ENCODE peak calls at places on chromosomes 1 and 21, in eight cellular contexts. P is CD4-positive, alpha-beta T cell; R is naive B cell; C is kidney; K is C1 segment of cervical spinal cord; U is T-cell; Q is amniotic stem cell; E is LoVo. Y is an unnamed sample.

GRCh38 chr1:176692431-176692830 is 229.5 kb downstream of the PAPPA2 start:
- DNase-seq in U (no peak), E (no peak), Q (no peak), P (no peak), R (no peak), K (peak), C (no peak), Y (no peak)

GRCh38 chr1:232853994-232854532 is 48.8 kb downstream of the MAP10 start:
- DNase-seq in U (no peak), K (no peak), P (no peak), C (no peak), E (no peak), Q (peak), R (no peak), Y (no peak)

GRCh38 chr1:25126568-25126967 is 105.7 kb downstream of the SYF2 start:
- DNase-seq in C (no peak), K (no peak), R (no peak), E (peak), U (no peak), P (no peak), Q (no peak), Y (no peak)

GRCh38 chr1:198153103-198153502 is 3.7 kb upstream of the NEK7 start:
- DNase-seq in E (peak), U (no peak), K (no peak), P (no peak), Q (no peak), R (no peak), C (no peak), Y (no peak)

GRCh38 chr1:96918406-96918805 is 196.8 kb downstream of the PTBP2 start:
- DNase-seq in R (no peak), Q (peak), K (no peak), C (no peak), E (no peak), U (no peak), P (no peak), Y (no peak)

GRCh38 chr21:46340998-46341397 is 17.0 kb downstream of the PCNT start:
- DNase-seq in E (no peak), U (no peak), Q (no peak), C (no peak), K (no peak), P (no peak), R (no peak), Y (no peak)

GRCh38 chr1:4931486-4931885 is 277.1 kb downstream of the AJAP1 start:
- DNase-seq in E (peak), K (peak), C (no peak), Q (no peak), R (no peak), P (no peak), U (no peak), Y (no peak)

GRCh38 chr1:162725301-162725834 is 65.1 kb upstream of the HSD17B7 start:
- DNase-seq in Q (no peak), R (no peak), C (no peak), P (no peak), E (no peak), K (no peak), U (no peak), Y (no peak)

GRCh38 chr1:21351898-21352297 is 61.6 kb upstream of the ECE1 start:
- DNase-seq in K (no peak), E (no peak), Q (no peak), R (no peak), P (no peak), U (no peak), C (no peak), Y (no peak)

GRCh38 chr1:234408757-234409156 is 35.5 kb downstream of the COA6 start:
- DNase-seq in C (no peak), K (no peak), E (no peak), Q (no peak), P (peak), R (no peak), U (peak), Y (no peak)

GRCh38 chr1:15322648-15323350 is 75.8 kb downstream of the FHAD1 start:
- DNase-seq in Q (no peak), P (no peak), C (no peak), E (no peak), K (no peak), R (no peak), U (no peak), Y (no peak)

GRCh38 chr1:119815361-119815760 is 4.1 kb upstream of the REG4 start:
- DNase-seq in Q (no peak), P (no peak), K (no peak), C (no peak), U (no peak), E (no peak), R (no peak), Y (no peak)

GRCh38 chr1:240811261-240811660 is 199.3 kb upstream of the GREM2 start:
- DNase-seq in P (no peak), Q (no peak), E (no peak), R (no peak), C (no peak), K (no peak), U (no peak), Y (no peak)

GRCh38 chr1:79259390-79260336 is 253.1 kb upstream of the ADGRL4 start:
- DNase-seq in K (no peak), Q (peak), P (no peak), U (no peak), C (no peak), E (no peak), R (no peak), Y (no peak)

GRCh38 chr1:7576946-7577657 is 194.0 kb upstream of the VAMP3 start:
- DNase-seq in C (peak), E (no peak), Q (no peak), K (no peak), U (no peak), R (no peak), P (no peak), Y (no peak)

GRCh38 chr21:42646076-42646825 is 7.2 kb upstream of the PDE9A start:
- DNase-seq in Q (no peak), R (no peak), P (no peak), K (no peak), C (peak), E (no peak), U (no peak), Y (no peak)

GRCh38 chr1:38964140-38964548 is 22.5 kb upstream of the RHBDL2 start:
- DNase-seq in K (no peak), Q (no peak), C (no peak), R (no peak), P (no peak), E (no peak), U (no peak), Y (no peak)

GRCh38 chr1:65141394-65141793 is 6.6 kb upstream of the AK4 start:
- DNase-seq in U (no peak), R (no peak), Q (no peak), K (no peak), E (peak), C (no peak), P (no peak), Y (no peak)

GRCh38 chr1:149849246-149849946 is 50.0 kb upstream of the BOLA1 start:
- DNase-seq in R (no peak), K (no peak), Q (no peak), P (no peak), C (no peak), E (no peak), U (no peak), Y (no peak)

GRCh38 chr1:58968360-58968952 is 184.6 kb upstream of the JUN start:
- DNase-seq in Q (no peak), U (peak), E (no peak), K (peak), C (peak), P (no peak), R (peak), Y (no peak)

GRCh38 chr1:154727409-154727808 is 119.4 kb upstream of the ADAR start:
- DNase-seq in Q (no peak), U (no peak), K (peak), R (no peak), E (no peak), P (no peak), C (no peak), Y (no peak)

GRCh38 chr1:40980453-40981121 is 1.1 kb downstream of the CTPS1 start:
- DNase-seq in Q (no peak), K (peak), U (peak), C (no peak), R (peak), E (peak), P (peak), Y (peak)

GRCh38 chr1:3304692-3305091 is 149.8 kb upstream of the ARHGEF16 start:
- DNase-seq in C (no peak), R (no peak), U (no peak), Q (no peak), K (no peak), E (no peak), P (no peak), Y (no peak)

GRCh38 chr1:83546863-83547262 is 452.1 kb downstream of the TTLL7 start:
- DNase-seq in R (no peak), P (no peak), E (no peak), Q (no peak), K (no peak), U (no peak), C (no peak), Y (no peak)

GRCh38 chr1:34419662-34420061 is 243.0 kb downstream of the C1orf94 start:
- DNase-seq in C (no peak), P (no peak), R (no peak), U (no peak), K (no peak), E (no peak), Q (no peak), Y (no peak)

GRCh38 chr1:66556161-66556611 is 22.2 kb downstream of the SGIP1 start:
- DNase-seq in E (no peak), K (peak), U (no peak), R (no peak), P (no peak), Q (no peak), C (no peak), Y (no peak)

GRCh38 chr21:44372616-44373015 is 19.2 kb downstream of the TRPM2 start:
- DNase-seq in C (peak), R (no peak), E (no peak), Q (no peak), U (no peak), K (no peak), P (no peak), Y (no peak)

GRCh38 chr21:44024895-44025353 is 12.8 kb downstream of the TRAPPC10 start:
- DNase-seq in E (no peak), U (no peak), Q (no peak), P (no peak), R (no peak), K (no peak), C (no peak), Y (no peak)

GRCh38 chr1:7511381-7511780 is 259.7 kb upstream of the VAMP3 start:
- DNase-seq in U (no peak), C (peak), R (no peak), P (no peak), Q (no peak), K (no peak), E (no peak), Y (no peak)

GRCh38 chr1:94463056-94463764 is 45.0 kb downstream of the ABCD3 start:
- DNase-seq in R (no peak), P (no peak), C (no peak), U (no peak), E (no peak), K (no peak), Q (no peak), Y (no peak)

GRCh38 chr1:8590696-8591351 is 226.6 kb downstream of the RERE start:
- DNase-seq in R (no peak), Q (no peak), U (no peak), K (no peak), C (no peak), P (no peak), E (no peak), Y (no peak)